ENCODE peak calls at places on chromosomes 4 and X, in four cellular contexts. M, Q, I and L are unnamed samples.

GRCh38 chr4:42954925-42955669 is 62.6 kb downstream of the GRXCR1 start:
- DNase-seq in Q (no peak), M (no peak), I (no peak), L (peak; percentile 41)

GRCh38 chr4:140296335-140296753 is 77.1 kb upstream of the SCOC start:
- DNase-seq in I (peak; percentile 6), M (no peak), Q (no peak), L (no peak)

GRCh38 chr4:95124906-95125504 is 367.2 kb downstream of the BMPR1B start:
- DNase-seq in Q (no peak), I (peak; percentile 8), M (no peak), L (peak; percentile 33)

GRCh38 chr4:12949719-12950118 is 534.4 kb downstream of the RAB28 start:
- DNase-seq in Q (no peak), I (peak; percentile 84), M (no peak), L (no peak)

GRCh38 chrX:113929004-113929403 is 654.9 kb upstream of the HTR2C start:
- DNase-seq in Q (no peak), I (peak; percentile 36), M (no peak), L (peak; percentile 3)

GRCh38 chrX:71619193-71619592 is 882 bp upstream of the CXCR3 start:
- DNase-seq in Q (no peak), M (no peak), I (no peak), L (no peak)

GRCh38 chr4:7285244-7286122 is 93.1 kb downstream of the SORCS2 start:
- DNase-seq in Q (no peak), M (no peak), I (no peak), L (no peak)

GRCh38 chr4:188551156-188551555 is 411.9 kb downstream of the TRIML1 start:
- DNase-seq in Q (no peak), M (no peak), I (no peak), L (no peak)

GRCh38 chr4:55768291-55768690 is 51.3 kb upstream of the EXOC1L start:
- DNase-seq in M (no peak), I (peak; percentile 20), Q (no peak), L (no peak)

GRCh38 chr4:83552924-83553323 is 17.0 kb downstream of the GPAT3 start:
- DNase-seq in Q (no peak), I (no peak), M (no peak), L (no peak)

GRCh38 chr4:43776371-43776770 is 672.2 kb downstream of the KCTD8 start:
- DNase-seq in M (no peak), Q (no peak), I (peak; percentile 3), L (no peak)

GRCh38 chr4:168587326-168588125 is 90.7 kb downstream of the PALLD start:
- DNase-seq in Q (no peak), I (no peak), M (no peak), L (peak; percentile 65)

GRCh38 chr4:45079616-45080015 is 353.3 kb upstream of the GNPDA2 start:
- DNase-seq in I (no peak), M (no peak), Q (no peak), L (no peak)

GRCh38 chr4:76963136-76963477 is 13.6 kb downstream of the SEPTIN11 start:
- DNase-seq in I (no peak), Q (no peak), M (no peak), L (no peak)

GRCh38 chr4:152957437-152958185 is 21.5 kb downstream of the FHDC1 start:
- DNase-seq in M (peak; percentile 69), Q (no peak), I (no peak), L (no peak)

GRCh38 chr4:54229631-54230478 is 762 bp downstream of the PDGFRA start:
- DNase-seq in Q (no peak), M (peak; percentile 46), I (no peak), L (no peak)

GRCh38 chr4:142352682-142353081 is 493.4 kb downstream of the INPP4B start:
- DNase-seq in I (no peak), M (no peak), Q (no peak), L (no peak)

GRCh38 chrX:2584659-2585470 is 84.1 kb upstream of the DHRSX start:
- DNase-seq in Q (no peak), M (no peak), I (no peak), L (no peak)
- H3K4me3 ChIP-seq in Q (no peak overlapping the region), M (no peak overlapping the region), I (no peak overlapping the region), L (peak overlapping the region; percentile 4)

GRCh38 chrX:1536712-1537030 is 314 bp downstream of the P2RY8 start:
- DNase-seq in M (no peak), Q (no peak), I (no peak), L (no peak)
- H3K4me3 ChIP-seq in M (peak overlapping the region; percentile 54), Q (peak overlapping the region; percentile 71), I (peak overlapping the region; percentile 62), L (peak overlapping the region; percentile 2)

GRCh38 chrX:132333351-132333750 is 114.1 kb upstream of the RAP2C start:
- DNase-seq in I (no peak), M (no peak), Q (no peak), L (no peak)
- H3K4me3 ChIP-seq in I (no peak overlapping the region), M (no peak overlapping the region), Q (no peak overlapping the region), L (no peak overlapping the region)

DNA sequence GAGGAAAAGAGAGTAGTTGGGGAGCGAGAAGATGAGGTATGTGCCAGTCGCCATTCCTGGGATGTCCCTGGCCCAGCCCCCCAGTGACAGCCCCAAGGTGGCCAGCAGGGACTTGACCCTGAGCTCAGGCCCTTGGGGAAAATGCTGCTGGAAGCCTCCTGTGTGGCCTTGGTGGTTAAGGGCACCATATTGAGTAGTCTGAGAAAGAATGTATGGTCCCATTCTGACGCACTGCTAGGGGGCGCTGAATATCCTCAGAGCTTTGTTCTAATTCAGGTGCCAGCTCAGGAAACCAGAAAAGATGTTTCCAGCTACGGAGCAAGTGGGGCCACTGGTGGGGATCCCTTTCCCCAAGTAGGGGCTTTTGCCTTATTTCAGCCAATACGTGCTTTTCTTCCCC is 14.0 kb upstream of the UBA6 start:
- DNase-seq in I (no peak), Q (no peak), M (no peak), L (no peak)
- H3K4me3 ChIP-seq in I (no peak overlapping the region), Q (no peak overlapping the region), M (no peak overlapping the region), L (no peak overlapping the region)

GRCh38 chr4:47930971-47931804 is 16.8 kb upstream of the NFXL1 start:
- DNase-seq in Q (no peak), M (no peak), I (no peak), L (no peak)

GRCh38 chr4:47929682-47930201 is 15.4 kb upstream of the NFXL1 start:
- DNase-seq in M (no peak), Q (no peak), I (no peak), L (no peak)

DNA sequence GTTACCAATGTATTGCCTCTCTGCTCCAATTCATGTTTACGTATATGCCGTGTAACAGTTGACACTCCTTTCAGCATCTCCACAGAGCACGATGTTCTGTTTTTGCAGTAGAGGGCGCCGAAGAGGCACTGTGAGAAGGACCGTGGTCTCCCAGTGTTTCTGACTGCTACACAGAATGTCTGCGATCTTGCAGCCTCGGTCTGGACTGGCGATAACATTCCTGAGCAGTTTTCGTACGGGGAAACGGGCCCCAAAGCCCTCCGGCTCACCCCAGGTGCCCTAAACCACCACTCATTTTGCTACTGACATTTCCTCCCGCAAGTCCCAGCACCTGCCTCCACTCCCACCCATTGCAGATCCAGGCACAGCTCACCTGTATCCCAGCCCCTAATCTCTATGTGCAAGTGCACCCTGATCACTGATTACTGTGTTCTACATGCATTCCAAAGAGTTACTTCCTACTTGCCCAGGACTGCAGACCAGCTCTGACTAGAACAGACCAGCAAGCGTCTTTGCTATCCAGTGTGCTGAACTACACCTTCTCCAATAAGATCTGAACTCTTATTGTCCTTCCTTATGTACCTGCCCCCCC is 12.4 kb upstream of the NFXL1 start:
- DNase-seq in I (peak; percentile 61), M (no peak), Q (peak; percentile 64), L (peak; percentile 30)
- H3K4me3 ChIP-seq in I (peak overlapping the region; percentile 24), M (peak overlapping the region; percentile 13), Q (no peak overlapping the region), L (no peak overlapping the region)

DNA sequence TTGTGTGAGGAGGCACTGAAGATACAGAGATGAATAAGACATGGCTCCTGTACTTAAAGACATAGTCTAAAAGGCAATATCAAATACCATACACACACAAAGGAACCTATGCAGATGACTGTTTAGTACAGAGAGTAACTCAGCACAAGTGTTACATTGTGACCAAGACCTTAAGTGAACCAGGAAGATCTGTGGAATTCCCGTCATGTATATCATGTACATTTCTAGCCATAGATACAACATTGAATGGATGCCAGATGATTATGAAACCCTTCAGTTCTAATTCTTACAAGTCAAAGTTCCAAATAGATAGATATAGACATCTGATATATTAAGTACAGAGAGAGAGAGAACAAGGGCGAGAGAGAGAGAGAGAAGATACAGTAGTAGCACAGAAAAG is 73.2 kb downstream of the PAK3 start:
- DNase-seq in Q (no peak), I (no peak), M (no peak), L (no peak)
- H3K4me3 ChIP-seq in Q (no peak overlapping the region), I (no peak overlapping the region), M (no peak overlapping the region), L (no peak overlapping the region)

GRCh38 chrX:56812515-56813105 is 83.6 kb downstream of the NBDY start:
- DNase-seq in I (no peak), M (no peak), Q (peak; percentile 51), L (no peak)
- H3K4me3 ChIP-seq in I (no peak overlapping the region), M (peak overlapping the region; percentile 17), Q (peak overlapping the region; percentile 34), L (no peak overlapping the region)